ENCODE peak calls at places on chromosome X, in nine cellular contexts. One of them, this sample, is unnamed.

GRCh38 chrX:48573690-48574269 is 504 bp upstream of the RBM3 start:
- DNase-seq in PC-9: no peak
- DNase-seq in SK-N-SH: peak; percentile 40
- DNase-seq in cardiac muscle cell: peak; percentile 68
- DNase-seq in tibial nerve: peak; percentile 15
- DNase-seq in psoas muscle: peak; percentile 45
- DNase-seq in fibroblast of lung: no peak
- DNase-seq in testis: peak; percentile 24
- DNase-seq in CD8-positive, alpha-beta T cell: peak; percentile 33
- DNase-seq in this sample: peak; percentile 72

GRCh38 chrX:150365953-150366911 is 3.1 kb downstream of the MAMLD1 start:
- DNase-seq in testis: peak; percentile 85
- DNase-seq in CD8-positive, alpha-beta T cell: no peak
- DNase-seq in cardiac muscle cell: peak; percentile 54
- DNase-seq in fibroblast of lung: peak; percentile 70
- DNase-seq in PC-9: no peak
- DNase-seq in SK-N-SH: no peak
- DNase-seq in psoas muscle: peak; percentile 52
- DNase-seq in tibial nerve: peak; percentile 62
- DNase-seq in this sample: peak; percentile 82

GRCh38 chrX:3712870-3713224 is 602 bp downstream of the PRKX start:
- DNase-seq in tibial nerve: no peak
- DNase-seq in psoas muscle: no peak
- DNase-seq in CD8-positive, alpha-beta T cell: no peak
- DNase-seq in fibroblast of lung: no peak
- DNase-seq in SK-N-SH: no peak
- DNase-seq in testis: no peak
- DNase-seq in PC-9: no peak
- DNase-seq in cardiac muscle cell: no peak
- DNase-seq in this sample: no peak

GRCh38 chrX:128800138-128800537 is 723.2 kb downstream of the SMARCA1 start:
- DNase-seq in SK-N-SH: peak; percentile 10
- DNase-seq in PC-9: no peak
- DNase-seq in psoas muscle: no peak
- DNase-seq in testis: no peak
- DNase-seq in CD8-positive, alpha-beta T cell: no peak
- DNase-seq in fibroblast of lung: no peak
- DNase-seq in cardiac muscle cell: no peak
- DNase-seq in tibial nerve: no peak
- DNase-seq in this sample: no peak

GRCh38 chrX:41322821-41323603 is 10.9 kb upstream of the DDX3X start:
- DNase-seq in tibial nerve: no peak
- DNase-seq in testis: no peak
- DNase-seq in PC-9: no peak
- DNase-seq in cardiac muscle cell: no peak
- DNase-seq in CD8-positive, alpha-beta T cell: no peak
- DNase-seq in psoas muscle: no peak
- DNase-seq in fibroblast of lung: no peak
- DNase-seq in SK-N-SH: no peak
- DNase-seq in this sample: no peak

GRCh38 chrX:37922926-37923325 is 75.6 kb upstream of the DYNLT3 start:
- DNase-seq in fibroblast of lung: no peak
- DNase-seq in testis: peak; percentile 16
- DNase-seq in tibial nerve: no peak
- DNase-seq in PC-9: no peak
- DNase-seq in psoas muscle: no peak
- DNase-seq in CD8-positive, alpha-beta T cell: no peak
- DNase-seq in SK-N-SH: no peak
- DNase-seq in cardiac muscle cell: peak; percentile 15
- DNase-seq in this sample: no peak

GRCh38 chrX:149909324-149910177 is 19.8 kb upstream of the HSFX4 start:
- DNase-seq in CD8-positive, alpha-beta T cell: no peak
- DNase-seq in cardiac muscle cell: no peak
- DNase-seq in testis: no peak
- DNase-seq in SK-N-SH: no peak
- DNase-seq in tibial nerve: no peak
- DNase-seq in fibroblast of lung: no peak
- DNase-seq in psoas muscle: no peak
- DNase-seq in PC-9: no peak
- DNase-seq in this sample: no peak

GRCh38 chrX:115047715-115048114 is 30.3 kb upstream of the IL13RA2 start:
- DNase-seq in PC-9: no peak
- DNase-seq in fibroblast of lung: no peak
- DNase-seq in cardiac muscle cell: no peak
- DNase-seq in testis: no peak
- DNase-seq in CD8-positive, alpha-beta T cell: no peak
- DNase-seq in tibial nerve: no peak
- DNase-seq in SK-N-SH: no peak
- DNase-seq in psoas muscle: no peak
- DNase-seq in this sample: no peak

GRCh38 chrX:48107717-48108116 is 22.7 kb upstream of the SPACA5B start:
- DNase-seq in SK-N-SH: no peak
- DNase-seq in fibroblast of lung: no peak
- DNase-seq in tibial nerve: no peak
- DNase-seq in cardiac muscle cell: no peak
- DNase-seq in CD8-positive, alpha-beta T cell: no peak
- DNase-seq in psoas muscle: no peak
- DNase-seq in PC-9: no peak
- DNase-seq in testis: peak; percentile 18
- DNase-seq in this sample: no peak

GRCh38 chrX:42732506-42732905 is 45.5 kb downstream of the PPP1R2C start:
- DNase-seq in testis: no peak
- DNase-seq in psoas muscle: peak; percentile 21
- DNase-seq in cardiac muscle cell: peak; percentile 80
- DNase-seq in SK-N-SH: no peak
- DNase-seq in CD8-positive, alpha-beta T cell: no peak
- DNase-seq in fibroblast of lung: peak; percentile 22
- DNase-seq in tibial nerve: no peak
- DNase-seq in PC-9: no peak
- DNase-seq in this sample: peak; percentile 46

GRCh38 chrX:42714981-42715688 is 62.8 kb downstream of the PPP1R2C start:
- DNase-seq in fibroblast of lung: peak; percentile 14
- DNase-seq in SK-N-SH: peak; percentile 25
- DNase-seq in cardiac muscle cell: peak; percentile 13
- DNase-seq in psoas muscle: peak; percentile 26
- DNase-seq in PC-9: no peak
- DNase-seq in tibial nerve: no peak
- DNase-seq in testis: peak; percentile 63
- DNase-seq in CD8-positive, alpha-beta T cell: peak; percentile 29
- DNase-seq in this sample: peak; percentile 31

GRCh38 chrX:19855700-19856381 is 31.6 kb downstream of the SH3KBP1 start:
- DNase-seq in CD8-positive, alpha-beta T cell: no peak
- DNase-seq in tibial nerve: no peak
- DNase-seq in psoas muscle: no peak
- DNase-seq in PC-9: no peak
- DNase-seq in SK-N-SH: no peak
- DNase-seq in cardiac muscle cell: peak; percentile 52
- DNase-seq in fibroblast of lung: no peak
- DNase-seq in testis: no peak
- DNase-seq in this sample: no peak

GRCh38 chrX:85503258-85504158 is 124.0 kb upstream of the POF1B start:
- DNase-seq in cardiac muscle cell: no peak
- DNase-seq in SK-N-SH: no peak
- DNase-seq in psoas muscle: no peak
- DNase-seq in fibroblast of lung: no peak
- DNase-seq in CD8-positive, alpha-beta T cell: no peak
- DNase-seq in testis: no peak
- DNase-seq in tibial nerve: no peak
- DNase-seq in PC-9: no peak
- DNase-seq in this sample: no peak

GRCh38 chrX:1526565-1526964 is 10.4 kb downstream of the P2RY8 start:
- DNase-seq in cardiac muscle cell: no peak
- DNase-seq in tibial nerve: no peak
- DNase-seq in PC-9: no peak
- DNase-seq in fibroblast of lung: no peak
- DNase-seq in SK-N-SH: no peak
- DNase-seq in CD8-positive, alpha-beta T cell: no peak
- DNase-seq in psoas muscle: no peak
- DNase-seq in testis: no peak
- DNase-seq in this sample: no peak

GRCh38 chrX:1528186-1528883 is 8.7 kb downstream of the P2RY8 start:
- DNase-seq in PC-9: no peak
- DNase-seq in SK-N-SH: no peak
- DNase-seq in tibial nerve: no peak
- DNase-seq in cardiac muscle cell: no peak
- DNase-seq in psoas muscle: no peak
- DNase-seq in fibroblast of lung: no peak
- DNase-seq in CD8-positive, alpha-beta T cell: no peak
- DNase-seq in testis: no peak
- DNase-seq in this sample: no peak

GRCh38 chrX:1527457-1527856 is 9.5 kb downstream of the P2RY8 start:
- DNase-seq in testis: no peak
- DNase-seq in cardiac muscle cell: no peak
- DNase-seq in CD8-positive, alpha-beta T cell: no peak
- DNase-seq in PC-9: no peak
- DNase-seq in psoas muscle: no peak
- DNase-seq in fibroblast of lung: no peak
- DNase-seq in SK-N-SH: no peak
- DNase-seq in tibial nerve: no peak
- DNase-seq in this sample: no peak

GRCh38 chrX:1525583-1526355 is 11.2 kb downstream of the P2RY8 start:
- DNase-seq in PC-9: no peak
- DNase-seq in testis: no peak
- DNase-seq in cardiac muscle cell: no peak
- DNase-seq in SK-N-SH: no peak
- DNase-seq in CD8-positive, alpha-beta T cell: no peak
- DNase-seq in tibial nerve: no peak
- DNase-seq in fibroblast of lung: no peak
- DNase-seq in psoas muscle: no peak
- DNase-seq in this sample: no peak

GRCh38 chrX:1524874-1525582 is 12.0 kb downstream of the P2RY8 start:
- DNase-seq in fibroblast of lung: no peak
- DNase-seq in PC-9: no peak
- DNase-seq in testis: no peak
- DNase-seq in tibial nerve: no peak
- DNase-seq in cardiac muscle cell: no peak
- DNase-seq in CD8-positive, alpha-beta T cell: no peak
- DNase-seq in SK-N-SH: no peak
- DNase-seq in psoas muscle: no peak
- DNase-seq in this sample: no peak
- H3K4me1 ChIP-seq in fibroblast of lung: no peaks in the 10 kb centered on the region
- H3K4me1 ChIP-seq in PC-9: no peaks in the 10 kb centered on the region
- H3K4me1 ChIP-seq in testis: no peaks in the 10 kb centered on the region
- H3K4me1 ChIP-seq in tibial nerve: no peaks in the 10 kb centered on the region
- H3K4me1 ChIP-seq in cardiac muscle cell: no peaks in the 10 kb centered on the region
- H3K4me1 ChIP-seq in CD8-positive, alpha-beta T cell: peaks cover 34% of the 10 kb centered on the region
- H3K4me1 ChIP-seq in SK-N-SH: no peaks in the 10 kb centered on the region
- H3K4me1 ChIP-seq in psoas muscle: no peaks in the 10 kb centered on the region
- H3K4me1 ChIP-seq in this sample: no peaks in the 10 kb centered on the region

DNA sequence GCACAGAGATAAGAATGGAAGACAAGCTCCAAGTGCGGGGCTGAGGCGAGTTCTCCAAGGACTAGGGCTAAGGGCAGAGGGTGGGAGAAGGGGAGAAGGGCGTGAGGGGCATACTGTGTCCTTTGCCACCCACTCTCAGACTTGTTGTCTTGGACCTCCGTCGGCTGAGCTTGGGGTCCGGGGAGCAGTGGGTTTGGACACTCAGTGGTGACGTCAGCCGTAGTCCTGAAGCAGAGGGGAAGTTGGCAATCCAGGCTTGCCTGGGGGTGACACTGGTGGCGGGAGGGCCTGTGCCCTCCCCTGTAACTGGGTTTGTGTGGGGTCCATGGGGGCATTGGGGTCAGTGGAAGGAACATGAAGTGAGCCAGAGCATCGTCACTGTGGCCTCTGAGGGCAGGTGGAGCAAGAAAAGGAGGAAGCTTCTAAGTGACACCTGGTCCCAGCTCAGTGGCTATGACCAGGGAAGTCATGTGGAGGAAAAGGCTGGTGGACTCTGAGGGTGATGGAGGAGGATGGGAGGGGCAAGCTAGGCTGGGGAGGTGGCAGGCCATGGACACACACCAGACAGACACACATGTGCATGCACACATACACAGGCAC is 17.6 kb downstream of the CD99 start:
- DNase-seq in SK-N-SH: no peak
- DNase-seq in cardiac muscle cell: no peak
- DNase-seq in testis: no peak
- DNase-seq in tibial nerve: no peak
- DNase-seq in psoas muscle: no peak
- DNase-seq in CD8-positive, alpha-beta T cell: no peak
- DNase-seq in fibroblast of lung: no peak
- DNase-seq in PC-9: no peak
- DNase-seq in this sample: no peak
- H3K4me1 ChIP-seq in SK-N-SH: peaks cover 49% of the 10 kb centered on the region
- H3K4me1 ChIP-seq in cardiac muscle cell: peaks cover 35% of the 10 kb centered on the region
- H3K4me1 ChIP-seq in testis: peaks cover 70% of the 10 kb centered on the region
- H3K4me1 ChIP-seq in tibial nerve: peaks cover 33% of the 10 kb centered on the region
- H3K4me1 ChIP-seq in psoas muscle: peaks cover 55% of the 10 kb centered on the region
- H3K4me1 ChIP-seq in CD8-positive, alpha-beta T cell: peaks cover 68% of the 10 kb centered on the region
- H3K4me1 ChIP-seq in fibroblast of lung: peaks cover 35% of the 10 kb centered on the region
- H3K4me1 ChIP-seq in PC-9: peaks cover 52% of the 10 kb centered on the region
- H3K4me1 ChIP-seq in this sample: peaks cover 48% of the 10 kb centered on the region

GRCh38 chrX:131895002-131895401 is 128.1 kb upstream of the STK26 start:
- DNase-seq in testis: no peak
- DNase-seq in psoas muscle: no peak
- DNase-seq in PC-9: peak; percentile 64
- DNase-seq in CD8-positive, alpha-beta T cell: no peak
- DNase-seq in SK-N-SH: no peak
- DNase-seq in fibroblast of lung: peak; percentile 19
- DNase-seq in tibial nerve: no peak
- DNase-seq in cardiac muscle cell: peak; percentile 5
- DNase-seq in this sample: no peak
- H3K4me1 ChIP-seq in testis: no peaks in the 10 kb centered on the region
- H3K4me1 ChIP-seq in psoas muscle: no peaks in the 10 kb centered on the region
- H3K4me1 ChIP-seq in PC-9: peaks cover 11% of the 10 kb centered on the region
- H3K4me1 ChIP-seq in CD8-positive, alpha-beta T cell: no peaks in the 10 kb centered on the region
- H3K4me1 ChIP-seq in SK-N-SH: no peaks in the 10 kb centered on the region
- H3K4me1 ChIP-seq in fibroblast of lung: no peaks in the 10 kb centered on the region
- H3K4me1 ChIP-seq in tibial nerve: no peaks in the 10 kb centered on the region
- H3K4me1 ChIP-seq in cardiac muscle cell: no peaks in the 10 kb centered on the region
- H3K4me1 ChIP-seq in this sample: no peaks in the 10 kb centered on the region

GRCh38 chrX:13090261-13091110 is 46.1 kb upstream of the FAM9C start:
- DNase-seq in testis: no peak
- DNase-seq in CD8-positive, alpha-beta T cell: no peak
- DNase-seq in psoas muscle: no peak
- DNase-seq in cardiac muscle cell: peak; percentile 74
- DNase-seq in PC-9: no peak
- DNase-seq in tibial nerve: peak; percentile 18
- DNase-seq in fibroblast of lung: peak; percentile 80
- DNase-seq in SK-N-SH: no peak
- DNase-seq in this sample: no peak

GRCh38 chrX:13087322-13088154 is 43.1 kb upstream of the FAM9C start:
- DNase-seq in fibroblast of lung: no peak
- DNase-seq in psoas muscle: no peak
- DNase-seq in cardiac muscle cell: peak; percentile 55
- DNase-seq in testis: no peak
- DNase-seq in tibial nerve: no peak
- DNase-seq in PC-9: peak; percentile 62
- DNase-seq in SK-N-SH: no peak
- DNase-seq in CD8-positive, alpha-beta T cell: peak; percentile 57
- DNase-seq in this sample: no peak

GRCh38 chrX:13086076-13086475 is 41.7 kb upstream of the FAM9C start:
- DNase-seq in cardiac muscle cell: no peak
- DNase-seq in testis: no peak
- DNase-seq in CD8-positive, alpha-beta T cell: no peak
- DNase-seq in fibroblast of lung: no peak
- DNase-seq in tibial nerve: no peak
- DNase-seq in SK-N-SH: no peak
- DNase-seq in psoas muscle: no peak
- DNase-seq in PC-9: no peak
- DNase-seq in this sample: no peak

GRCh38 chrX:13085533-13085932 is 41.1 kb upstream of the FAM9C start:
- DNase-seq in tibial nerve: no peak
- DNase-seq in SK-N-SH: no peak
- DNase-seq in PC-9: no peak
- DNase-seq in fibroblast of lung: no peak
- DNase-seq in testis: no peak
- DNase-seq in cardiac muscle cell: no peak
- DNase-seq in CD8-positive, alpha-beta T cell: peak; percentile 47
- DNase-seq in psoas muscle: no peak
- DNase-seq in this sample: no peak

GRCh38 chrX:13088155-13088485 is 43.7 kb upstream of the FAM9C start:
- DNase-seq in psoas muscle: no peak
- DNase-seq in tibial nerve: no peak
- DNase-seq in testis: no peak
- DNase-seq in CD8-positive, alpha-beta T cell: no peak
- DNase-seq in cardiac muscle cell: no peak
- DNase-seq in fibroblast of lung: no peak
- DNase-seq in SK-N-SH: no peak
- DNase-seq in PC-9: no peak
- DNase-seq in this sample: no peak
- H3K4me1 ChIP-seq in psoas muscle: no peaks in the 10 kb centered on the region
- H3K4me1 ChIP-seq in tibial nerve: peaks cover 5% of the 10 kb centered on the region
- H3K4me1 ChIP-seq in testis: no peaks in the 10 kb centered on the region
- H3K4me1 ChIP-seq in CD8-positive, alpha-beta T cell: peaks cover 89% of the 10 kb centered on the region
- H3K4me1 ChIP-seq in cardiac muscle cell: no peaks in the 10 kb centered on the region
- H3K4me1 ChIP-seq in fibroblast of lung: no peaks in the 10 kb centered on the region
- H3K4me1 ChIP-seq in SK-N-SH: no peaks in the 10 kb centered on the region
- H3K4me1 ChIP-seq in PC-9: peaks cover 6% of the 10 kb centered on the region
- H3K4me1 ChIP-seq in this sample: no peaks in the 10 kb centered on the region

This sample was measured in right cardiac atrium.